ENCODE peak calls at places on chromosomes 4 and X, in five cellular contexts. X is T-helper 2 cell; L is anterior cingulate cortex; O is right cardiac atrium; F is stimulated activated CD4-positive, alpha-beta T cell treated with anti-CD3 and anti-CD28 coated beads, Interleukin-4, amount 100 ng/mL, for 4 hours. I is an unnamed sample.

GRCh38 chrX:51407520-51408409 is 75.1 kb downstream of the NUDT10 start:
- DNase-seq in X (no peak), L (no peak), O (no peak), F (no peak), I (no peak)

GRCh38 chr4:77193511-77194236 is 36.7 kb downstream of the CCNG2 start:
- DNase-seq in X (peak), L (no peak), O (peak), F (peak), I (no peak)

GRCh38 chr4:41935652-41936021 is 408 bp downstream of the TMEM33 start:
- DNase-seq in X (peak), L (no peak), O (no peak), F (peak), I (no peak)

GRCh38 chr4:154511990-154512389 is 20.4 kb upstream of the DCHS2 start:
- DNase-seq in X (no peak), L (no peak), O (no peak), F (no peak), I (no peak)

GRCh38 chr4:47075919-47076318 is 44.6 kb downstream of the GABRB1 start:
- DNase-seq in X (no peak), L (no peak), O (no peak), F (no peak), I (no peak)

GRCh38 chr4:146450524-146450923 is 71.2 kb downstream of the SLC10A7 start:
- DNase-seq in X (no peak), L (no peak), O (no peak), F (no peak), I (no peak)

GRCh38 chrX:120380699-120381098 is 18.8 kb downstream of the ATP1B4 start:
- DNase-seq in X (peak), L (no peak), O (no peak), F (no peak), I (peak)

GRCh38 chr4:7241587-7242125 is 49.3 kb downstream of the SORCS2 start:
- DNase-seq in X (no peak), L (no peak), O (no peak), F (no peak), I (no peak)

GRCh38 chr4:168815373-168816345 is 194.4 kb downstream of the CBR4 start:
- DNase-seq in X (no peak), L (no peak), O (no peak), F (no peak), I (no peak)

GRCh38 chr4:60737858-60738257 is 462.3 kb upstream of the ADGRL3 start:
- DNase-seq in X (no peak), L (no peak), O (no peak), F (no peak), I (no peak)

GRCh38 chrX:150547511-150548115 is 20.8 kb upstream of the MTM1 start:
- DNase-seq in X (no peak), L (peak), O (peak), F (peak), I (no peak)

GRCh38 chrX:65821721-65822496 is 154.5 kb downstream of the MSN start:
- DNase-seq in X (peak), L (no peak), O (peak), F (peak), I (no peak)

GRCh38 chr4:127134490-127134889 is 498.3 kb upstream of the INTU start:
- DNase-seq in X (no peak), L (no peak), O (no peak), F (no peak), I (peak)

GRCh38 chr4:185359767-185360446 is 35.8 kb downstream of the LRP2BP start:
- DNase-seq in X (no peak), L (no peak), O (no peak), F (no peak), I (peak)

GRCh38 chrX:8971116-8971515 is 62.8 kb downstream of the FAM9B start:
- DNase-seq in X (peak), L (no peak), O (no peak), F (no peak), I (peak)

GRCh38 chr4:97215426-97215825 is 927.9 kb downstream of the STPG2 start:
- DNase-seq in X (no peak), L (no peak), O (no peak), F (no peak), I (no peak)

GRCh38 chrX:155221351-155221750 is 5.1 kb downstream of the VBP1 start:
- DNase-seq in X (no peak), L (no peak), O (no peak), F (no peak), I (no peak)

GRCh38 chr4:156766846-156767245 is 204.8 kb downstream of the PDGFC start:
- DNase-seq in X (no peak), L (no peak), O (no peak), F (no peak), I (peak)

GRCh38 chrX:151754042-151754419 is 19.5 kb downstream of the CNGA2 start:
- DNase-seq in X (no peak), L (no peak), O (no peak), F (no peak), I (peak)

GRCh38 chr4:8894424-8894816 is 22.8 kb upstream of the HMX1 start:
- DNase-seq in X (no peak), L (no peak), O (no peak), F (no peak), I (no peak)

I was measured in HT1080.